ENCODE peak calls at places on chromosomes 4 and X, in five cellular contexts. J is aorta, N is PC-3, G is left lung, B is kidney epithelial cell. K is an unnamed sample.

GRCh38 chr4:18021470-18021719 is 160 bp downstream of the LCORL start:
- DNase-seq in B (no peak), J (no peak), N (no peak), G (no peak), K (no peak)

GRCh38 chr4:99029018-99029735 is 33.7 kb downstream of the METAP1 start:
- DNase-seq in N (no peak), J (no peak), B (no peak), G (no peak), K (no peak)

GRCh38 chrX:103464071-103464773 is 55.1 kb downstream of the RAB40A start:
- DNase-seq in B (no peak), N (peak; percentile 55), G (no peak), J (no peak), K (peak; percentile 57)

GRCh38 chr4:113979157-113979972 is at the start of gene ARSJ:
- DNase-seq in J (peak; percentile 68), G (peak; percentile 87), B (peak; percentile 49), N (peak; percentile 64), K (peak; percentile 69)

GRCh38 chrX:15194136-15194535 is 75.7 kb downstream of the ASB9 start:
- DNase-seq in G (no peak), N (no peak), J (no peak), B (no peak), K (no peak)

GRCh38 chr4:92969650-92970370 is 666.0 kb downstream of the GRID2 start:
- DNase-seq in B (peak; percentile 93), N (peak; percentile 88), J (no peak), G (no peak), K (no peak)

GRCh38 chr4:163816494-163816893 is 322.0 kb downstream of the TMA16 start:
- DNase-seq in N (no peak), J (no peak), B (no peak), G (no peak), K (no peak)

GRCh38 chr4:36174570-36174969 is 69.7 kb downstream of the ARAP2 start:
- DNase-seq in B (no peak), N (no peak), G (no peak), J (no peak), K (no peak)

GRCh38 chrX:375181-376036 is 11.3 kb downstream of the PPP2R3B start:
- DNase-seq in B (no peak), G (no peak), J (no peak), N (no peak), K (no peak)

GRCh38 chr4:6404611-6405416 is 67.6 kb downstream of the PPP2R2C start:
- DNase-seq in G (peak; percentile 59), B (no peak), N (no peak), J (no peak), K (no peak)

GRCh38 chr4:6402566-6403399 is 69.6 kb downstream of the PPP2R2C start:
- DNase-seq in N (no peak), G (peak; percentile 38), J (no peak), B (no peak), K (peak; percentile 56)

GRCh38 chr4:6405417-6405747 is 67.0 kb downstream of the PPP2R2C start:
- DNase-seq in G (no peak), J (no peak), B (no peak), N (no peak), K (no peak)

GRCh38 chr4:6403400-6403685 is 69.1 kb downstream of the PPP2R2C start:
- DNase-seq in G (peak; percentile 39), J (no peak), N (no peak), B (no peak), K (no peak)

GRCh38 chr4:6401797-6402196 is 70.6 kb downstream of the PPP2R2C start:
- DNase-seq in B (no peak), J (no peak), G (no peak), N (no peak), K (no peak)
- H3K27me3 ChIP-seq in B (peaks cover 31% of the 10 kb centered on the region), J (no peaks in the 10 kb centered on the region), G (peaks cover 78% of the 10 kb centered on the region), N (no peaks in the 10 kb centered on the region), K (no peaks in the 10 kb centered on the region)

GRCh38 chrX:141732031-141732430 is 33.5 kb upstream of the SPANXD start:
- DNase-seq in G (no peak), N (peak; percentile 2), B (no peak), J (no peak), K (no peak)
- H3K27me3 ChIP-seq in G (no peaks in the 10 kb centered on the region), N (no peaks in the 10 kb centered on the region), B (no peaks in the 10 kb centered on the region), J (no peaks in the 10 kb centered on the region), K (no peaks in the 10 kb centered on the region)

GRCh38 chrX:57134702-57135101 is 2.5 kb downstream of the SPIN2A start:
- DNase-seq in N (peak; percentile 72), B (no peak), J (no peak), G (no peak), K (no peak)
- H3K27me3 ChIP-seq in N (no peaks in the 10 kb centered on the region), B (no peaks in the 10 kb centered on the region), J (no peaks in the 10 kb centered on the region), G (no peaks in the 10 kb centered on the region), K (no peaks in the 10 kb centered on the region)

DNA sequence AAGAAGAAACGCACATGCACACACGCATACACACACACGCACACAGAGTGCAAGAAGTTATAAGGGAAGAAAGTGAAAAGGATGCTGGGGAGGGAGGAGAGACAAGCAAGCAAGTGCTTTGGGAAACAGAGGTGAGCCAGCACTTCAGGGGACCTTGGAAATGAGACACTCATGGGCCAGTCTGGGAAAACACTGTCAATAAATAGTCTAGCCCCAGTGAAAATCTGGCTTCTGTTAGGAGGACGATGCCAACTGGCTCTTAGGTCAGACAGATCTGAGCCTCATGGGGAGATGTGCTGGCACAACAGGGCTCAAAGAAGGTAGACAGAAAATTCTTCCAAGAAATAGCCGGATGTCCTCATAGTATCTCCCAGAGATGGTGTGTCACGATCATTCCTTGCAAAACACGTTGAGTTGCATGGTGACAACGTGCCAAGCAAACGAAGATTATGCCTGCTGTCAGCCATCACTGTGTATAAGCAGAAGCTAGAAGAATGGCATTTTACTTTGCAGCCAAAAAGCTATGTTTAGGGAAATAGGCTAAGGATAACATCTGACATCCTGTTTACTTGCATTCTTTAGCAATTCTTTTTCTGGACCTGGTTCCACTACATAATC is 557 bp upstream of the ARHGEF6 start:
- DNase-seq in B (no peak), N (peak; percentile 79), G (no peak), J (no peak), K (no peak)
- H3K27me3 ChIP-seq in B (no peaks in the 10 kb centered on the region), N (no peaks in the 10 kb centered on the region), G (no peaks in the 10 kb centered on the region), J (no peaks in the 10 kb centered on the region), K (no peaks in the 10 kb centered on the region)

DNA sequence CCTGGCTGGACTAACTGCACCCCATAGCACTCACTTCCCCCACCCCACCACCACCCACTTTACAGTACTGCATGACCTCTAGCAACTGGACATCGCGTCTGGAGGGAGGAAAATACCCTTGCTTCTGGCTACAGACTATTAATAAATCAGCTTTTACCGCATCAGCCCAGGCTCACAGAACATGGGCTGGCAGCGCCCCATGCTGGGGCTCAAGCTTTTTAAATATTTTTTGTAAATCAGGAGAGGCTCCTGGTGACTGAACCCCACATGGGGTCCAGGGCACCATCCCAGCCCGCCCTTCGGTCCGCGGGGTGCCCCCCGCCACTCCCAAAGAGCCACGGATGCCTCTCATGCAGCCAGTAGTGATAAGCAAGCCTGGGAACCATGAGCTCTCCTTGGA is 2.7 kb downstream of the HS6ST2 start:
- DNase-seq in B (no peak), J (no peak), N (no peak), G (no peak), K (no peak)
- H3K27me3 ChIP-seq in B (peaks cover 12% of the 10 kb centered on the region), J (no peaks in the 10 kb centered on the region), N (no peaks in the 10 kb centered on the region), G (peaks cover 54% of the 10 kb centered on the region), K (peaks cover 50% of the 10 kb centered on the region)

GRCh38 chrX:12891915-12892506 is 14.4 kb upstream of the TLR8 start:
- DNase-seq in J (no peak), N (no peak), G (no peak), B (no peak), K (no peak)
- H3K27me3 ChIP-seq in J (no peaks in the 10 kb centered on the region), N (no peaks in the 10 kb centered on the region), G (no peaks in the 10 kb centered on the region), B (no peaks in the 10 kb centered on the region), K (no peaks in the 10 kb centered on the region)

GRCh38 chr4:8109406-8110065 is 49.1 kb downstream of the ABLIM2 start:
- DNase-seq in G (peak; percentile 57), B (no peak), J (no peak), N (no peak), K (no peak)

GRCh38 chr4:8110071-8110986 is 48.3 kb downstream of the ABLIM2 start:
- DNase-seq in J (no peak), B (peak; percentile 49), G (peak; percentile 72), N (peak; percentile 40), K (peak; percentile 93)

GRCh38 chr4:8107146-8107657 is 51.4 kb downstream of the ABLIM2 start:
- DNase-seq in B (no peak), N (no peak), G (peak; percentile 60), J (no peak), K (no peak)

GRCh38 chr4:8108261-8108660 is 50.4 kb downstream of the ABLIM2 start:
- DNase-seq in B (no peak), G (peak; percentile 75), J (no peak), N (no peak), K (no peak)

GRCh38 chr4:8108991-8109390 is 49.6 kb downstream of the ABLIM2 start:
- DNase-seq in N (no peak), B (no peak), G (peak; percentile 53), J (no peak), K (no peak)
- H3K27me3 ChIP-seq in N (no peaks in the 10 kb centered on the region), B (peaks cover 8% of the 10 kb centered on the region), G (peaks cover 13% of the 10 kb centered on the region), J (no peaks in the 10 kb centered on the region), K (no peaks in the 10 kb centered on the region)

DNA sequence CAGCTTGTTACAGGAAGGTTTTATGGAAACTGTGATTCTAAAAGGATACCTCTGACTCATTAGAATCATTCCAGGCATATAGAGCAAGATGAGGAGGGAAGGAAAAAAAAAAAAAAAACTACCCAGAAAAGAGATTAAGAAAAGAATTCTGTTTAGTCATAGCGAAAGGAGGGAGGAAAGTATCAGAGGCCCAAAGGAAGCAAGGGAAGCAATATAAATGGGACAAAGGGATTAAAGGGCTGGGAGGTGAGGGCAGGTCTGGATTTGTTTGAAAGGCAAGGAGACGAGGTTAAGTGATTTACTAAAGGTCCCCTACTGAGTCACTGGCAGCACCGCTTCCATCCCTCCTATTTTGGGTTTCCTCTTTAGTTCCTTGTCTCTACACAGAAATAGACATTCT is 88.6 kb upstream of the IL1RAPL1 start:
- DNase-seq in J (no peak), N (peak; percentile 45), G (no peak), B (no peak), K (peak; percentile 38)
- H3K27me3 ChIP-seq in J (no peaks in the 10 kb centered on the region), N (no peaks in the 10 kb centered on the region), G (no peaks in the 10 kb centered on the region), B (no peaks in the 10 kb centered on the region), K (no peaks in the 10 kb centered on the region)

K was measured in H9.